ENCODE peak calls at places on chromosome 21, in eight cellular contexts. O is mucosa of descending colon, A is Panc1, T is right lobe of liver, M is cardiac muscle cell, H is fibroblast of lung, J is uterus, B is IMR-90. I is an unnamed sample.

GRCh38 chr21:38807481-38807880 is 1.8 kb downstream of the ETS2 start:
- DNase-seq in A (no peak), T (no peak), M (no peak), H (no peak), J (no peak), B (no peak), O (no peak), I (no peak)

GRCh38 chr21:20452935-20453334 is 545.3 kb upstream of the NCAM2 start:
- DNase-seq in H (no peak), B (no peak), A (no peak), O (no peak), M (no peak), T (no peak), J (no peak), I (no peak)

GRCh38 chr21:40128891-40129290 is 261.7 kb downstream of the PCP4 start:
- DNase-seq in T (no peak), H (no peak), O (no peak), M (no peak), B (no peak), A (no peak), J (no peak), I (no peak)

GRCh38 chr21:34745557-34746255 is 76.9 kb downstream of the CLIC6 start:
- DNase-seq in J (peak; percentile 50), T (peak; percentile 66), M (peak; percentile 92), H (peak; percentile 72), O (peak; percentile 62), B (peak; percentile 86), A (peak; percentile 47), I (peak; percentile 73)

GRCh38 chr21:38945536-38946245 is 140.0 kb downstream of the ETS2 start:
- DNase-seq in H (peak; percentile 38), J (no peak), B (peak; percentile 58), O (no peak), A (no peak), T (no peak), M (no peak), I (no peak)

GRCh38 chr21:18705971-18706370 is 302.4 kb upstream of the TMPRSS15 start:
- DNase-seq in M (no peak), B (no peak), J (no peak), O (no peak), H (no peak), T (no peak), A (no peak), I (no peak)

GRCh38 chr21:35231115-35231514 is 182.0 kb upstream of the RUNX1 start:
- DNase-seq in B (peak; percentile 55), T (no peak), A (no peak), O (no peak), J (no peak), H (peak; percentile 63), M (no peak), I (no peak)

GRCh38 chr21:33567914-33568313 is 20.6 kb downstream of the DONSON start:
- DNase-seq in M (no peak), A (no peak), J (no peak), H (no peak), O (no peak), B (no peak), T (no peak), I (no peak)

GRCh38 chr21:31927872-31928476 is 55.2 kb downstream of the HUNK start:
- DNase-seq in T (no peak), H (peak; percentile 27), M (no peak), A (no peak), B (peak; percentile 25), J (no peak), O (no peak), I (no peak)

GRCh38 chr21:35547946-35548774 is 499.1 kb upstream of the RUNX1 start:
- DNase-seq in B (no peak), J (no peak), T (no peak), H (no peak), O (no peak), A (no peak), M (no peak), I (no peak)

GRCh38 chr21:26686278-26686677 is 113.2 kb upstream of the CYYR1 start:
- DNase-seq in A (no peak), O (no peak), J (no peak), B (peak; percentile 44), H (no peak), M (peak; percentile 6), T (no peak), I (no peak)

GRCh38 chr21:43361127-43361492 is 65.8 kb downstream of the SIK1 start:
- DNase-seq in O (no peak), H (no peak), M (no peak), A (no peak), B (peak; percentile 63), T (no peak), J (no peak), I (no peak)

GRCh38 chr21:42495027-42495426 is 997 bp downstream of the RSPH1 start:
- DNase-seq in M (no peak), T (no peak), J (no peak), B (no peak), O (no peak), A (no peak), H (no peak), I (no peak)

GRCh38 chr21:39066829-39067785 is 116.1 kb downstream of the PSMG1 start:
- DNase-seq in J (no peak), H (no peak), A (no peak), B (no peak), T (no peak), O (no peak), M (peak; percentile 61), I (no peak)

GRCh38 chr21:38680401-38680800 is 125.3 kb upstream of the ETS2 start:
- DNase-seq in A (no peak), O (no peak), T (no peak), B (no peak), H (no peak), M (peak; percentile 18), J (no peak), I (no peak)

GRCh38 chr21:41501919-41502318 is 6.0 kb downstream of the TMPRSS2 start:
- DNase-seq in A (no peak), J (no peak), O (no peak), M (no peak), H (peak; percentile 20), B (no peak), T (no peak), I (no peak)

GRCh38 chr21:24894324-24894723 is 713.0 kb downstream of the MRPL39 start:
- DNase-seq in H (no peak), T (no peak), J (no peak), B (no peak), A (no peak), M (no peak), O (no peak), I (no peak)

GRCh38 chr21:36664678-36665022 is 34.3 kb upstream of the SIM2 start:
- DNase-seq in O (no peak), J (no peak), H (no peak), M (no peak), B (no peak), A (no peak), T (no peak), I (no peak)

GRCh38 chr21:38170283-38170682 is 86.5 kb upstream of the KCNJ15 start:
- DNase-seq in O (no peak), A (no peak), T (no peak), M (peak; percentile 36), B (peak; percentile 12), H (peak; percentile 24), J (no peak), I (no peak)

GRCh38 chr21:34884346-34884929 is 164.7 kb downstream of the RUNX1 start:
- DNase-seq in T (no peak), H (no peak), O (no peak), A (no peak), J (no peak), M (no peak), B (no peak), I (no peak)

GRCh38 chr21:26117324-26117971 is 53.1 kb downstream of the APP start:
- DNase-seq in T (no peak), O (no peak), H (no peak), J (no peak), A (no peak), M (no peak), B (no peak), I (no peak)

DNA sequence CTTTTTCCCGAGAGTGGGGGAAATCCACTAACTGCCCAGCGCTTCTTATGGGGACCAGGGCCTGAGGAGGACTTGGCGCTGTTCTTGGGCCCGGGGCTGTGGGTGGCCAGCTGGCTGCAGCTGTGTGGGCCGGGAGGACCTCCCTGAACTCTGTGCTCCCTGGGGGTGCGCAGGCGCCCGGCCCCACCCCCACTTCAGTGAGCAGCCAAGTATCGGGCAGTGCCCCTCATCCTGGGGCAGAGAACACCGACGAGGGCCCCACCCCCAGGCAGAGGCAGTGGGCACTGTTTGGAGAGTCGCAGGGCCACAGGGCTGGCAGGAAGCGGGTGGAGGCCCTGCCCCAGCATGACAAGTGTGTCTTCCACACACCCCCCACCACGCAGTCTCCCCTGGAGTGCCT is 32.5 kb upstream of the SLC19A1 start:
- DNase-seq in B (no peak), T (no peak), H (no peak), J (peak; percentile 10), M (no peak), O (no peak), A (no peak), I (no peak)
- H3K4me1 ChIP-seq in B (peaks cover 7% of the 10 kb centered on the region), T (no peaks in the 10 kb centered on the region), H (no peaks in the 10 kb centered on the region), J (no peaks in the 10 kb centered on the region), M (no peaks in the 10 kb centered on the region), O (no peaks in the 10 kb centered on the region), A (no peaks in the 10 kb centered on the region), I (no peaks in the 10 kb centered on the region)

GRCh38 chr21:14306143-14306907 is 76.6 kb downstream of the HSPA13 start:
- DNase-seq in O (no peak), A (no peak), M (peak; percentile 24), T (no peak), H (no peak), J (no peak), B (peak; percentile 3), I (no peak)
- TF ChIP-seq CTCF in O (no peak), A (peak; percentile 31), M (peak; percentile 11), T (peak; percentile 9), H (no peak), J (peak; percentile 7), B (peak; percentile 23), I (no peak)

GRCh38 chr21:44800103-44800502 is 1.5 kb downstream of the UBE2G2 start:
- DNase-seq in H (peak; percentile 38), O (no peak), B (peak; percentile 59), M (peak; percentile 65), A (no peak), J (no peak), T (no peak), I (peak; percentile 45)
- H3K4me1 ChIP-seq in H (peaks cover 4% of the 10 kb centered on the region), O (peaks cover 15% of the 10 kb centered on the region), B (peaks cover 3% of the 10 kb centered on the region), M (peaks cover 26% of the 10 kb centered on the region), A (peaks cover 16% of the 10 kb centered on the region), J (peaks cover 8% of the 10 kb centered on the region), T (peaks cover 11% of the 10 kb centered on the region), I (peaks cover 4% of the 10 kb centered on the region)

GRCh38 chr21:29333355-29333746 is 34.6 kb downstream of the BACH1 start:
- DNase-seq in O (no peak), A (no peak), H (no peak), M (no peak), T (no peak), J (no peak), B (no peak), I (no peak)

GRCh38 chr21:29334717-29335428 is 36.2 kb downstream of the BACH1 start:
- DNase-seq in M (peak; percentile 87), O (no peak), A (no peak), T (no peak), H (peak; percentile 94), B (peak; percentile 78), J (no peak), I (no peak)

GRCh38 chr21:29332461-29333354 is 34.0 kb downstream of the BACH1 start:
- DNase-seq in O (no peak), B (peak; percentile 77), A (no peak), H (peak; percentile 83), T (no peak), J (no peak), M (peak; percentile 57), I (no peak)

GRCh38 chr21:29338256-29338655 is 39.5 kb downstream of the BACH1 start:
- DNase-seq in A (no peak), M (no peak), J (no peak), O (no peak), B (no peak), H (no peak), T (no peak), I (no peak)

GRCh38 chr21:29335720-29336119 is 37.0 kb downstream of the BACH1 start:
- DNase-seq in M (peak; percentile 38), B (peak; percentile 61), T (no peak), H (peak; percentile 46), A (no peak), J (no peak), O (no peak), I (no peak)
- TF ChIP-seq CTCF in M (no peak), B (no peak), T (no peak), H (no peak), A (peak; percentile 17), J (no peak), O (no peak), I (no peak)